ENCODE peak calls at places on chromosomes 6 and 20, in nine cellular contexts. Q is A549; K is AG08395; D is posterior cingulate gyrus; T is pancreas; N is stimulated activated CD4-positive, alpha-beta T cell treated with anti-CD3 and anti-CD28 coated beads, Interleukin-15, amount 100 ng/mL, for 24 hours; X is heart right ventricle; E is H7; S is AG09309. L is an unnamed sample.

GRCh38 chr6:29797120-29797519 is 30.5 kb upstream of the HLA-G start:
- DNase-seq in Q (peak; percentile 35), K (peak; percentile 45), D (no peak), T (no peak), N (no peak), X (no peak), E (no peak), S (peak; percentile 2), L (peak; percentile 34)

GRCh38 chr20:24605937-24606455 is 136.6 kb downstream of the SYNDIG1 start:
- DNase-seq in Q (no peak), K (no peak), D (no peak), T (no peak), N (no peak), X (no peak), E (no peak), S (no peak), L (no peak)

GRCh38 chr20:54606384-54606783 is 131.0 kb downstream of the DOK5 start:
- DNase-seq in Q (no peak), K (no peak), D (no peak), T (no peak), N (no peak), X (no peak), E (no peak), S (no peak), L (no peak)

GRCh38 chr20:18019068-18019467 is 38.6 kb downstream of the OVOL2 start:
- DNase-seq in Q (peak; percentile 26), K (peak; percentile 30), D (peak; percentile 61), T (no peak), N (peak; percentile 14), X (no peak), E (peak; percentile 83), S (no peak), L (peak; percentile 23)

GRCh38 chr6:21166754-21167153 is 426.8 kb upstream of the SOX4 start:
- DNase-seq in Q (no peak), K (no peak), D (no peak), T (no peak), N (no peak), X (no peak), E (no peak), S (no peak), L (no peak)

GRCh38 chr6:37818536-37819176 is 871 bp upstream of the ZFAND3 start:
- DNase-seq in Q (peak; percentile 95), K (peak; percentile 97), D (peak; percentile 98), T (peak; percentile 93), N (peak; percentile 96), X (peak; percentile 97), E (peak; percentile 96), S (peak; percentile 82), L (peak; percentile 94)

GRCh38 chr6:37705239-37706051 is 7.8 kb upstream of the MDGA1 start:
- DNase-seq in Q (peak; percentile 77), K (peak; percentile 94), D (peak; percentile 96), T (peak; percentile 51), N (peak; percentile 80), X (peak; percentile 86), E (peak; percentile 96), S (no peak), L (peak; percentile 87)

GRCh38 chr6:152124432-152125074 is 317.1 kb downstream of the ESR1 start:
- DNase-seq in Q (peak; percentile 56), K (peak; percentile 69), D (no peak), T (no peak), N (no peak), X (no peak), E (peak; percentile 55), S (peak; percentile 46), L (peak; percentile 84)

GRCh38 chr20:58783515-58783914 is 67.2 kb downstream of the GNAS-AS1 start:
- DNase-seq in Q (no peak), K (no peak), D (no peak), T (no peak), N (no peak), X (no peak), E (no peak), S (no peak), L (no peak)

GRCh38 chr6:83958250-83958685 is 75.3 kb upstream of the MRAP2 start:
- DNase-seq in Q (no peak), K (no peak), D (no peak), T (no peak), N (no peak), X (no peak), E (no peak), S (no peak), L (no peak)

GRCh38 chr20:24432057-24432456 is 37.4 kb upstream of the SYNDIG1 start:
- DNase-seq in Q (peak; percentile 39), K (no peak), D (no peak), T (peak; percentile 21), N (no peak), X (no peak), E (peak; percentile 43), S (no peak), L (no peak)

GRCh38 chr6:107970255-107970654 is 12.2 kb upstream of the SEC63 start:
- DNase-seq in Q (no peak), K (no peak), D (no peak), T (no peak), N (no peak), X (no peak), E (no peak), S (no peak), L (no peak)

GRCh38 chr6:30687659-30688431 is 1.4 kb upstream of the PPP1R18 start:
- DNase-seq in Q (no peak), K (peak; percentile 30), D (peak; percentile 87), T (no peak), N (no peak), X (peak; percentile 63), E (no peak), S (no peak), L (peak; percentile 65)

GRCh38 chr20:51931321-51931720 is 129.0 kb upstream of the SALL4 start:
- DNase-seq in Q (no peak), K (no peak), D (no peak), T (no peak), N (no peak), X (no peak), E (no peak), S (no peak), L (no peak)

GRCh38 chr6:52610745-52611355 is 34.0 kb upstream of the TRAM2 start:
- DNase-seq in Q (no peak), K (no peak), D (no peak), T (no peak), N (no peak), X (no peak), E (no peak), S (no peak), L (peak; percentile 58)

GRCh38 chr20:4661191-4661590 is 60.5 kb upstream of the PRND start:
- DNase-seq in Q (no peak), K (no peak), D (no peak), T (no peak), N (peak; percentile 14), X (no peak), E (no peak), S (no peak), L (no peak)

GRCh38 chr20:47993035-47993755 is 207.9 kb upstream of the SULF2 start:
- DNase-seq in Q (no peak), K (no peak), D (no peak), T (no peak), N (no peak), X (no peak), E (no peak), S (no peak), L (no peak)